ENCODE peak calls at places on chromosomes 16 and 17, in ten cellular contexts. Z, E, M, Q, N, U, X, J, O and C are unnamed samples.

GRCh38 chr17:29430275-29430674 is 40.1 kb downstream of the TAOK1 start:
- DNase-seq in Z (no peak), E (no peak), M (no peak), Q (no peak), N (no peak), U (no peak), X (no peak), J (no peak), O (no peak), C (no peak)

GRCh38 chr17:36942631-36943125 is 5.4 kb downstream of the LHX1 start:
- DNase-seq in Z (no peak), E (no peak), M (no peak), Q (no peak), N (no peak), U (no peak), X (no peak), J (no peak), O (no peak), C (no peak)

GRCh38 chr17:82959990-82960418 is 119.4 kb upstream of the METRNL start:
- DNase-seq in Z (no peak), E (no peak), M (no peak), Q (no peak), N (no peak), U (no peak), X (no peak), J (no peak), O (no peak), C (no peak)

GRCh38 chr16:24920568-24920967 is 74.8 kb downstream of the SLC5A11 start:
- DNase-seq in Z (no peak), E (no peak), M (no peak), Q (no peak), N (no peak), U (no peak), X (no peak), J (no peak), O (no peak), C (no peak)

GRCh38 chr17:69326302-69327059 is 452 bp downstream of the ABCA5 start:
- DNase-seq in Z (no peak), E (peak), M (no peak), Q (no peak), N (no peak), U (peak), X (peak), J (no peak), O (peak), C (peak)

GRCh38 chr17:44331249-44331760 is 6.7 kb upstream of the SLC25A39 start:
- DNase-seq in Z (peak), E (peak), M (peak), Q (peak), N (no peak), U (peak), X (peak), J (peak), O (peak), C (no peak)

GRCh38 chr16:68445458-68445857 is 2.9 kb downstream of the SMPD3 start:
- DNase-seq in Z (peak), E (peak), M (peak), Q (peak), N (no peak), U (no peak), X (peak), J (peak), O (peak), C (no peak)

GRCh38 chr16:11393366-11393765 is 48.1 kb downstream of the RMI2 start:
- DNase-seq in Z (no peak), E (no peak), M (no peak), Q (no peak), N (no peak), U (no peak), X (no peak), J (no peak), O (no peak), C (no peak)

GRCh38 chr17:79188048-79188447 is 113.4 kb downstream of the ENGASE start:
- DNase-seq in Z (peak), E (peak), M (peak), Q (no peak), N (no peak), U (peak), X (peak), J (peak), O (peak), C (no peak)

GRCh38 chr16:715448-716249 is 731 bp downstream of the METRN start:
- DNase-seq in Z (no peak), E (no peak), M (no peak), Q (no peak), N (no peak), U (peak), X (peak), J (no peak), O (no peak), C (no peak)

GRCh38 chr17:34487616-34488015 is 91.8 kb upstream of the TMEM132E start:
- DNase-seq in Z (no peak), E (no peak), M (no peak), Q (no peak), N (no peak), U (no peak), X (peak), J (peak), O (no peak), C (no peak)

GRCh38 chr16:77191259-77191969 is 424 bp downstream of the MON1B start:
- DNase-seq in Z (no peak), E (peak), M (no peak), Q (peak), N (peak), U (no peak), X (peak), J (no peak), O (no peak), C (no peak)

GRCh38 chr17:13626703-13627102 is 25.0 kb upstream of the HS3ST3A1 start:
- DNase-seq in Z (no peak), E (peak), M (no peak), Q (peak), N (no peak), U (peak), X (peak), J (no peak), O (peak), C (no peak)

GRCh38 chr16:10987361-10988163 is 43.2 kb downstream of the CLEC16A start:
- DNase-seq in Z (no peak), E (peak), M (no peak), Q (no peak), N (no peak), U (no peak), X (no peak), J (no peak), O (no peak), C (no peak)

GRCh38 chr16:4442371-4442770 is 16.7 kb downstream of the DNAJA3 start:
- DNase-seq in Z (no peak), E (no peak), M (no peak), Q (no peak), N (no peak), U (no peak), X (no peak), J (no peak), O (no peak), C (no peak)

GRCh38 chr17:47883589-47884426 is 12.2 kb upstream of the SP2 start:
- DNase-seq in Z (no peak), E (no peak), M (no peak), Q (no peak), N (peak), U (no peak), X (no peak), J (no peak), O (no peak), C (no peak)

GRCh38 chr17:9676084-9676483 is 30.8 kb downstream of the USP43 start:
- DNase-seq in Z (no peak), E (peak), M (peak), Q (no peak), N (no peak), U (no peak), X (no peak), J (no peak), O (no peak), C (no peak)

GRCh38 chr17:57442401-57442823 is 186.1 kb downstream of the MSI2 start:
- DNase-seq in Z (no peak), E (peak), M (no peak), Q (no peak), N (peak), U (no peak), X (no peak), J (no peak), O (no peak), C (no peak)

GRCh38 chr16:67445913-67446907 is 15.3 kb downstream of the HSD11B2 start:
- DNase-seq in Z (no peak), E (peak), M (no peak), Q (no peak), N (peak), U (no peak), X (no peak), J (no peak), O (no peak), C (no peak)

GRCh38 chr17:8005951-8006730 is 3.7 kb downstream of the GUCY2D start:
- DNase-seq in Z (no peak), E (no peak), M (no peak), Q (peak), N (no peak), U (peak), X (no peak), J (no peak), O (no peak), C (peak)